ENCODE peak calls at places on chromosomes 7 and 10, in nine cellular contexts. F is progenitor cell of endocrine pancreas, M is astrocyte of the cerebellum, Q is endothelial cell, J is cardiac fibroblast, X is fibroblast of pulmonary artery, I is upper lobe of right lung, W is IMR-90, U is esophagus squamous epithelium. O is an unnamed sample.

GRCh38 chr10:51007781-51008180 is 66.5 kb upstream of the PRKG1 start:
- DNase-seq in J (peak), X (peak), U (no peak), Q (no peak), I (no peak), W (peak), F (no peak), M (no peak), O (no peak)

GRCh38 chr10:37473906-37474305 is 348.5 kb downstream of the ANKRD30A start:
- DNase-seq in U (no peak), M (no peak), W (no peak), X (no peak), J (no peak), F (no peak), Q (no peak), I (no peak), O (no peak)

GRCh38 chr7:4738711-4739527 is 36.5 kb upstream of the AP5Z1 start:
- DNase-seq in J (peak), M (peak), I (no peak), X (peak), U (no peak), Q (no peak), F (no peak), W (peak), O (peak)

GRCh38 chr10:119401671-119402395 is 140.7 kb downstream of the RGS10 start:
- DNase-seq in J (peak), W (peak), X (peak), M (peak), F (no peak), I (no peak), Q (no peak), U (no peak), O (peak)

GRCh38 chr7:80529362-80529761 is 17.5 kb upstream of the GNAT3 start:
- DNase-seq in U (no peak), J (no peak), X (no peak), Q (no peak), M (no peak), I (no peak), F (no peak), W (peak), O (no peak)

GRCh38 chr10:96390460-96390864 is 31.7 kb upstream of the OPALIN start:
- DNase-seq in Q (no peak), F (no peak), U (no peak), J (no peak), I (no peak), W (no peak), M (no peak), X (no peak), O (no peak)

GRCh38 chr10:31014146-31014880 is 17.4 kb downstream of the ZNF438 start:
- DNase-seq in Q (no peak), W (no peak), F (no peak), U (no peak), I (no peak), J (no peak), M (no peak), X (no peak), O (no peak)

GRCh38 chr7:11212816-11213215 is 239.1 kb downstream of the PHF14 start:
- DNase-seq in Q (no peak), J (peak), F (no peak), X (peak), U (no peak), I (no peak), M (peak), W (peak), O (no peak)

GRCh38 chr10:73131295-73131694 is 21.0 kb downstream of the NUDT13 start:
- DNase-seq in I (no peak), F (no peak), X (no peak), U (no peak), M (no peak), J (no peak), W (peak), Q (no peak), O (no peak)

GRCh38 chr7:28536259-28536658 is 123.9 kb downstream of the CREB5 start:
- DNase-seq in F (no peak), M (no peak), X (peak), U (no peak), Q (peak), I (no peak), J (peak), W (peak), O (no peak)

GRCh38 chr10:107341281-107341680 is 176.8 kb upstream of the SORCS1 start:
- DNase-seq in U (no peak), X (no peak), F (no peak), Q (no peak), J (no peak), I (no peak), W (no peak), M (no peak), O (no peak)

GRCh38 chr10:11218395-11218794 is 200.7 kb downstream of the CELF2 start:
- DNase-seq in Q (no peak), M (no peak), I (no peak), F (no peak), W (no peak), X (no peak), J (no peak), U (no peak), O (no peak)

GRCh38 chr7:156892086-156892800 is 740 bp downstream of the LMBR1 start:
- DNase-seq in Q (peak), I (peak), F (peak), J (peak), X (peak), M (no peak), W (no peak), U (no peak), O (no peak)

GRCh38 chr7:1733908-1734252 is 63.8 kb downstream of the ELFN1 start:
- DNase-seq in F (no peak), J (no peak), Q (no peak), M (no peak), X (no peak), W (no peak), U (no peak), I (no peak), O (no peak)

GRCh38 chr7:91320679-91321078 is 56.4 kb downstream of the FZD1 start:
- DNase-seq in Q (no peak), M (no peak), U (no peak), W (no peak), X (no peak), F (no peak), I (no peak), J (no peak), O (no peak)

GRCh38 chr7:147432068-147432467 is 1158.5 kb upstream of the C7orf33 start:
- DNase-seq in X (peak), Q (peak), I (no peak), F (no peak), J (peak), W (peak), U (no peak), M (no peak), O (no peak)

GRCh38 chr10:31599626-31600504 is 280.8 kb downstream of the ZEB1 start:
- DNase-seq in M (no peak), F (no peak), X (no peak), U (no peak), J (no peak), Q (no peak), I (no peak), W (peak), O (no peak)

GRCh38 chr7:112234147-112234546 is 27.7 kb downstream of the ZNF277 start:
- DNase-seq in J (no peak), W (no peak), Q (no peak), X (no peak), I (no peak), F (no peak), U (no peak), M (no peak), O (no peak)

GRCh38 chr10:13483073-13483472 is 45.7 kb downstream of the BEND7 start:
- DNase-seq in W (no peak), X (no peak), J (no peak), U (no peak), Q (no peak), F (no peak), M (no peak), I (no peak), O (no peak)

DNA sequence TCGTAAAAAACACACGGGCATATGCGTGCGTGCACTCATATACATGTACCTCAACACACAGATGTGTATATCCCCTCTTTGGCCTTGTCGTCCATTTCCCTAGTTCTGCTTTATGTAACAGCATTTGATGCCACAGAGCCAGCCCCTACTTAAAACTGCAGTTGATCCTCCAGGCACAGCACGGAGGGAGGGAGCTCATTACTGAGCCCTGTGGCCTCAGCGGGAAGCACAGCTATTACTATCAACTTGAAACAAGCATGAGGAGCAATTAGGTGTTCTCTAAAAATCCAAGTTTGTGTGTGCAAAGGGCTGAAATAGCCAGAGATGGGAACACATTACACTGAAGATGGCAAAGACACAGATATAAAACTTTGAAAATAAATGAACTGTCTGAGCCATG is 580.9 kb downstream of the GLRX3 start:
- DNase-seq in Q (no peak), I (no peak), W (no peak), M (no peak), X (no peak), U (no peak), F (no peak), J (no peak), O (no peak)
- TF ChIP-seq CTCF in Q (no peak), I (no peak), W (no peak), M (no peak), X (no peak), U (no peak), F (peak), J (no peak), O (no peak)

DNA sequence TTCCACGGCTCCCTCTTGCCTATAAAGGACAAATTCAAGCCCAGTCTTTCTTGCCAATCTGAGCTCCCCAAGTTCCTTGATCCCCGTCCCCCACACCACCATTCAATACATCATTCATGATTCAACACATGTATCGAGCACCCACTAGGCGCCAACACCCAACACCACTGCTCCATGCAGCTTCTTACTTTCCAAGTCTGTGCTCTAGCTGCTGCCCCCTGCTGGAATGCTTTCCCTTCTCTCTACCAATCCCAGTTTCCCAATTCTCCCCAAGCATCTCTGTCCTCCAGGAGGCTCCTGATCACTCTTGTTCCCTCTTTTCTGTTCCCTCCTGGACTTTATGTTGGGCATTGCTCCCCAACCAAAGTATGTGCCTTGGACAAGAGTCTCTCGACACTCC is 172.6 kb downstream of the NEURL1 start:
- DNase-seq in X (peak), J (peak), F (no peak), U (no peak), I (no peak), M (no peak), Q (peak), W (peak), O (no peak)
- TF ChIP-seq CTCF in X (peak), J (peak), F (peak), U (peak), I (peak), M (peak), Q (peak), W (peak), O (peak)

GRCh38 chr10:99659031-99659867 is at the start of gene ENTPD7:
- DNase-seq in W (peak), M (peak), J (peak), X (peak), Q (peak), I (peak), F (peak), U (peak), O (peak)
- TF ChIP-seq CTCF in W (peak), M (peak), J (peak), X (no peak), Q (peak), I (peak), F (no peak), U (peak), O (no peak)

DNA sequence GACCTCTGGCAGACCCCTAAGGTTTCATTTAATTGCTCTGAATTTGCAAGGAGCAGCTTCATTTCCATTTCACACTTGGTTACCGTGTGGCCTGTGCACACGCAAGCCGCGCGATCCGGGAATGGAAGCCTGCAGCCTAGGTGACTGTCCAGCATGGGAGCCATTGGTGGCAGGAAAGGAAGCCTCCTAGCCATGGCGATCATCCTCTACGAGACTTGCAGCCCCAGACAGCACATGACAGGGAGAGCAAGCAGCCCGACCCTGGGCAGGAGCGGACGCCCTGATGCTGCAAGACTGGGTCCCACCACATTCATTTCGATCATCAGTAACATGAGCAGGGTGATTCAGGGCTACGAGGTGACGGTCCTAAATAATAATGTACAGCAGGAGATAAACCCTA is 33.9 kb downstream of the C10orf143 start:
- DNase-seq in M (no peak), X (no peak), J (no peak), U (no peak), F (no peak), I (no peak), Q (no peak), W (no peak), O (no peak)
- TF ChIP-seq CTCF in M (no peak), X (no peak), J (no peak), U (no peak), F (no peak), I (no peak), Q (no peak), W (no peak), O (no peak)

GRCh38 chr10:81873932-81874816 is 820 bp upstream of the NRG3 start:
- DNase-seq in J (peak), Q (peak), U (no peak), X (peak), W (no peak), I (peak), F (peak), M (peak), O (no peak)
- TF ChIP-seq CTCF in J (no peak), Q (no peak), U (no peak), X (no peak), W (no peak), I (no peak), F (peak), M (no peak), O (no peak)

DNA sequence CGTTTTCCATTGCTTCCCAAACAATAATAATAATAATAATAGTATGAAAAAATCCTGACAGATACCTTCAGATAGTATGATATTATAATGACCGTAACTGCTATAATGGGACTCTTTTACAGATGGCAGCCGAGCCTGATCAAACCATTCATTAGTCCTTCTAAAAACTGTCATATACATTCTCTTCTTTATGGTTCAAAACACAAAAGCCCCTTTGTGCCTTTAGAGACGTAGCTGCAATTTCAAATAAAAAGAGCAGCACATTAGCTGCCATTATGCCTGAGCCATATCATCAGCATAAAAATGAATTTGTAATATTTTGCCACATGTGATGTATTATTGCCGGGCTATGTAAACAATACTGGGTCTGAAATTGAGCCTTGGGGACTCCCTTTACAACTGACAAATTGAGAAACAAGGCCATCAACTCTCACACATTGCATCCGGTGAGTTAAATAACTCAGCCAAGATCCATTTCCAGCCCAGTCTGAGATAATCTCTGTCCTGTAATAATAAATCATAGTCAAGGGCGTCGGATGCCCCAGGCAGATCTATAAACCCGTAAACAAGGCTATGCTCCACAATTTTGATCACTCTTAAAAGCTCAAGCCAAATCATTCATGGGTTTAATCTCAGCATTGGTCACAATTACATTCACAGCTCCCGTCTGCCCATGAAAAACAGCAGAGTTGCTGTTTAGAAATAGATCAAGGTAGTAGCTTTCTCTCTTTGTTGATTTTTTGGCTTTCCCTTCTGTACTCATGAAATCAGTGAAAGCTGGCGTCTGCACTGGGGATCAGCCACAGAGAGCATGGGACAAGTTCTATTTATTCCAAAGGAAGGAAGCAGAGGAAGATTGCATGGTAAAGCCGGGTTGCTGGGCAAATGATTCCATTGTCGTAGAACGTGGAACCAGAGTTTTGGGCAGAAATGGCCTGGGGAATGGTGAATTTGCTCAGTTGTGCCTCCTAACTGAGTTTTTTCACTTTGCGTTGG is 150.1 kb upstream of the BMPER start:
- DNase-seq in X (no peak), J (no peak), W (no peak), U (no peak), I (no peak), Q (no peak), M (no peak), F (no peak), O (no peak)
- TF ChIP-seq CTCF in X (no peak), J (no peak), W (no peak), U (no peak), I (no peak), Q (no peak), M (no peak), F (no peak), O (no peak)

DNA sequence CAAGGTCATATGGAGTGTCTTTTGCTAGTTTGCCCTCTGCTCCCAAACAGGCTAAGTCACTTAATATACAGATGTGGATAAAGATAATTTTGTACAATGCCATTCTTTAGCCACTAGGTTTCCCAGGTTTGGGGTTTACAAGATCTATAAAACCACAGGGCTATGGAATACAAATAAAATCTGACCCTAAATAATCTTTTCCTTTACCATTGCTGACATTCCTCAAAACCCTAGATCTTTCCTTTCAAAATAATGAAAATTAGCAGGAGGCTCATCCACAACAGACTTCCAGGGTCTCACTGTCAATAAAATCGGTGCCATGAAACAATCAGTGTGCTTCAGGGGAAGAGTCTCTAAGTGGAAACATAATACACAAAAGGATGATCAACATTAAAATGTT is 148.4 kb downstream of the CPEB3 start:
- DNase-seq in I (no peak), M (no peak), U (no peak), F (no peak), J (no peak), W (no peak), Q (no peak), X (no peak), O (no peak)
- TF ChIP-seq CTCF in I (no peak), M (no peak), U (no peak), F (no peak), J (peak), W (no peak), Q (no peak), X (peak), O (no peak)

GRCh38 chr7:38291117-38291647 is 17.7 kb upstream of the TARP start:
- DNase-seq in M (no peak), J (no peak), U (no peak), Q (no peak), X (no peak), I (no peak), W (no peak), F (no peak), O (no peak)
- TF ChIP-seq CTCF in M (no peak), J (no peak), U (no peak), Q (no peak), X (no peak), I (no peak), W (no peak), F (no peak), O (peak)